ENCODE peak calls at places on chromosomes 6 and 20, in nine cellular contexts. J is cardiac fibroblast; N is effector memory CD8-positive, alpha-beta T cell; O is iPS-NIHi11; X is choroid plexus epithelial cell; E is DMS153; F is T follicular helper cell; C is activated naive CD4-positive, alpha-beta T cell; Y is GF-D8. D is an unnamed sample.

GRCh38 chr6:7673063-7673536 is 52.8 kb upstream of the BMP6 start:
- DNase-seq in O (peak), N (no peak), C (no peak), E (no peak), X (no peak), F (no peak), J (peak), Y (no peak), D (no peak)

GRCh38 chr6:38337819-38338465 is 301.8 kb downstream of the BTBD9 start:
- DNase-seq in F (no peak), O (no peak), N (no peak), X (peak), E (no peak), C (no peak), J (peak), Y (no peak), D (no peak)

GRCh38 chr6:157961829-157962228 is 19.8 kb upstream of the SYNJ2 start:
- DNase-seq in E (no peak), J (no peak), N (no peak), F (no peak), O (no peak), Y (no peak), C (no peak), X (no peak), D (no peak)

GRCh38 chr6:97305676-97306075 is 22.7 kb upstream of the MMS22L start:
- DNase-seq in X (no peak), J (no peak), F (no peak), E (no peak), C (no peak), O (peak), Y (no peak), N (no peak), D (no peak)

GRCh38 chr6:160082627-160083026 is 39.0 kb upstream of the SLC22A1 start:
- DNase-seq in X (no peak), O (no peak), J (no peak), Y (no peak), N (no peak), E (no peak), F (no peak), C (no peak), D (no peak)

GRCh38 chr6:29426654-29427053 is 11.9 kb downstream of the OR12D1 start:
- DNase-seq in E (no peak), O (no peak), N (no peak), Y (no peak), C (no peak), J (no peak), F (no peak), X (no peak), D (no peak)

GRCh38 chr6:143962644-143962929 is 45.5 kb downstream of the PLAGL1 start:
- DNase-seq in F (no peak), O (no peak), Y (no peak), X (peak), N (no peak), E (no peak), C (no peak), J (peak), D (peak)

GRCh38 chr6:107956586-107957164 is 1.3 kb downstream of the SEC63 start:
- DNase-seq in J (peak), Y (peak), F (no peak), O (no peak), N (no peak), C (no peak), E (no peak), X (peak), D (no peak)

GRCh38 chr20:14193885-14194284 is 143.5 kb downstream of the FLRT3 start:
- DNase-seq in X (peak), O (peak), J (no peak), N (no peak), F (no peak), C (no peak), Y (no peak), E (no peak), D (no peak)

GRCh38 chr20:32017711-32018251 is 7.5 kb downstream of the CCM2L start:
- DNase-seq in Y (no peak), C (peak), E (peak), J (no peak), X (no peak), O (peak), F (peak), N (peak), D (no peak)

GRCh38 chr6:81613606-81614005 is 138.9 kb downstream of the TENT5A start:
- DNase-seq in F (no peak), J (peak), Y (peak), O (no peak), C (no peak), E (peak), X (peak), N (no peak), D (no peak)

GRCh38 chr6:155274533-155274932 is 10.7 kb downstream of the CLDN20 start:
- DNase-seq in F (no peak), E (no peak), C (no peak), O (no peak), Y (no peak), J (peak), X (peak), N (no peak), D (no peak)

GRCh38 chr6:129981598-129981997 is 36.8 kb upstream of the L3MBTL3 start:
- DNase-seq in J (peak), X (peak), C (no peak), Y (no peak), N (no peak), F (no peak), O (no peak), E (no peak), D (no peak)

GRCh38 chr20:38471245-38471644 is 1.4 kb upstream of the RALGAPB start:
- DNase-seq in J (no peak), Y (no peak), E (no peak), X (no peak), N (no peak), C (no peak), O (no peak), F (no peak), D (no peak)

GRCh38 chr6:32113386-32114352 is 4.5 kb upstream of the TNXB start:
- DNase-seq in E (no peak), F (no peak), X (peak), O (peak), C (no peak), Y (no peak), N (no peak), J (peak), D (peak)

GRCh38 chr20:37734228-37734980 is 40.6 kb downstream of the CTNNBL1 start:
- DNase-seq in C (no peak), E (no peak), J (peak), N (no peak), O (no peak), X (peak), F (no peak), Y (no peak), D (no peak)

D was measured in HAP-1.